ENCODE peak calls at places on chromosome 1, in five cellular contexts. D, O, G, R and P are unnamed samples.

GRCh38 chr1:157390646-157391045 is 161.7 kb downstream of the FCRL5 start:
- DNase-seq in D (peak), R (peak), O (no peak), G (no peak), P (peak)

GRCh38 chr1:207188901-207189300 is 84.9 kb downstream of the C4BPA start:
- DNase-seq in G (no peak), R (no peak), D (no peak), O (no peak), P (no peak)

GRCh38 chr1:223091928-223092327 is 51.1 kb downstream of the TLR5 start:
- DNase-seq in R (no peak), G (no peak), O (no peak), D (no peak), P (no peak)

GRCh38 chr1:155063550-155064108 is at the start of gene EFNA4:
- DNase-seq in O (peak), R (peak), G (peak), D (peak), P (peak)

GRCh38 chr1:938088-938683 is 14.5 kb downstream of the SAMD11 start:
- DNase-seq in R (peak), G (peak), O (no peak), D (peak), P (peak)

GRCh38 chr1:171643156-171643555 is 9.3 kb downstream of the MYOC start:
- DNase-seq in D (no peak), O (no peak), G (no peak), R (no peak), P (no peak)

GRCh38 chr1:100377590-100378361 is 25.5 kb downstream of the CDC14A start:
- DNase-seq in R (no peak), D (no peak), G (no peak), O (no peak), P (no peak)

GRCh38 chr1:111484391-111484790 is 10.6 kb downstream of the C1orf162 start:
- DNase-seq in D (no peak), R (no peak), O (no peak), G (no peak), P (no peak)

GRCh38 chr1:22380024-22380785 is 71.4 kb upstream of the ZBTB40 start:
- DNase-seq in R (peak), O (no peak), G (no peak), D (peak), P (no peak)

GRCh38 chr1:215416497-215416896 is 150.6 kb upstream of the KCTD3 start:
- DNase-seq in R (no peak), D (no peak), G (no peak), O (no peak), P (no peak)

GRCh38 chr1:41751804-41752513 is 166.8 kb downstream of the HIVEP3 start:
- DNase-seq in D (peak), O (no peak), G (no peak), R (peak), P (peak)

GRCh38 chr1:206770531-206771352 is at the start of gene IL19:
- DNase-seq in O (no peak), G (peak), D (peak), R (peak), P (peak)

GRCh38 chr1:43530483-43531452 is at the start of gene PTPRF:
- DNase-seq in G (peak), O (no peak), D (peak), R (peak), P (peak)

GRCh38 chr1:29236743-29236992 is 346 bp downstream of the PTPRU start:
- DNase-seq in R (peak), D (no peak), G (no peak), O (no peak), P (no peak)